ENCODE peak calls at places on chromosomes 5 and 9, in six cellular contexts. B is lung microvascular endothelial cell, P is psoas muscle, V is left kidney, E is GM12878, F is M059J. Q is an unnamed sample.

GRCh38 chr5:74638776-74639537 is 1.6 kb downstream of the ENC1 start:
- DNase-seq in B (peak; percentile 60), P (no peak), V (peak; percentile 46), E (peak; percentile 79), F (peak; percentile 73), Q (no peak)

GRCh38 chr5:72848474-72849428 is 32.3 kb downstream of the TNPO1 start:
- DNase-seq in B (peak; percentile 48), P (peak; percentile 82), V (peak; percentile 85), E (peak; percentile 40), F (peak; percentile 48), Q (no peak)

GRCh38 chr5:53019320-53019719 is 30.2 kb downstream of the ITGA2 start:
- DNase-seq in B (peak; percentile 82), P (no peak), V (no peak), E (no peak), F (peak; percentile 96), Q (no peak)

GRCh38 chr5:73901455-73901854 is 275.5 kb downstream of the ARHGEF28 start:
- DNase-seq in B (no peak), P (no peak), V (peak; percentile 33), E (no peak), F (peak; percentile 38), Q (no peak)

GRCh38 chr5:171318026-171318425 is 9.0 kb downstream of the TLX3 start:
- DNase-seq in B (no peak), P (no peak), V (no peak), E (no peak), F (no peak), Q (no peak)

GRCh38 chr9:83281306-83282255 is 218.6 kb upstream of the RASEF start:
- DNase-seq in B (peak; percentile 76), P (no peak), V (peak; percentile 46), E (no peak), F (peak; percentile 92), Q (peak; percentile 66)

GRCh38 chr9:132144708-132145365 is 17.0 kb upstream of the NTNG2 start:
- DNase-seq in B (peak; percentile 75), P (no peak), V (no peak), E (no peak), F (peak; percentile 70), Q (no peak)

GRCh38 chr5:20034717-20035116 is 46.7 kb upstream of the CDH18 start:
- DNase-seq in B (no peak), P (no peak), V (no peak), E (no peak), F (no peak), Q (no peak)

GRCh38 chr9:126859111-126859510 is 1.3 kb upstream of the ZBTB34 start:
- DNase-seq in B (no peak), P (no peak), V (no peak), E (no peak), F (no peak), Q (no peak)

GRCh38 chr9:36991516-36992134 is 42.4 kb downstream of the PAX5 start:
- DNase-seq in B (peak; percentile 20), P (no peak), V (peak; percentile 34), E (no peak), F (no peak), Q (no peak)

Q was measured in pulmonary artery endothelial cell.